ENCODE peak calls at places on chromosomes 6 and 20, in nine cellular contexts. One of them, this sample, is unnamed.

GRCh38 chr6:28258877-28259777 is at the start of gene NKAPL:
- DNase-seq in mesothelial cell of epicardium: no peak
- DNase-seq in OCI-LY7: no peak
- DNase-seq in brain microvascular endothelial cell: peak; percentile 66
- DNase-seq in stomach: peak; percentile 65
- DNase-seq in Calu3: no peak
- DNase-seq in A673: no peak
- DNase-seq in MCF 10A: no peak
- DNase-seq in lung: peak; percentile 73
- DNase-seq in this sample: peak; percentile 25

GRCh38 chr20:44728835-44729342 is 13.7 kb downstream of the CCN5 start:
- DNase-seq in mesothelial cell of epicardium: no peak
- DNase-seq in OCI-LY7: no peak
- DNase-seq in brain microvascular endothelial cell: peak; percentile 56
- DNase-seq in stomach: peak; percentile 77
- DNase-seq in Calu3: peak; percentile 99
- DNase-seq in A673: peak; percentile 64
- DNase-seq in MCF 10A: peak; percentile 99
- DNase-seq in lung: peak; percentile 87
- DNase-seq in this sample: no peak

GRCh38 chr20:26208296-26209091 is 511.8 kb upstream of the ZNF337 start:
- DNase-seq in mesothelial cell of epicardium: peak; percentile 49
- DNase-seq in OCI-LY7: no peak
- DNase-seq in brain microvascular endothelial cell: no peak
- DNase-seq in stomach: no peak
- DNase-seq in Calu3: no peak
- DNase-seq in A673: no peak
- DNase-seq in MCF 10A: no peak
- DNase-seq in lung: peak; percentile 56
- DNase-seq in this sample: peak; percentile 16

GRCh38 chr6:43021270-43022047 is at the start of gene RRP36:
- DNase-seq in mesothelial cell of epicardium: peak; percentile 79
- DNase-seq in OCI-LY7: peak; percentile 80
- DNase-seq in brain microvascular endothelial cell: peak; percentile 51
- DNase-seq in stomach: peak; percentile 81
- DNase-seq in Calu3: peak; percentile 89
- DNase-seq in A673: peak; percentile 88
- DNase-seq in MCF 10A: peak; percentile 68
- DNase-seq in lung: peak; percentile 85
- DNase-seq in this sample: peak; percentile 89

GRCh38 chr6:56497270-56497669 is 145.4 kb downstream of the DST start:
- DNase-seq in mesothelial cell of epicardium: no peak
- DNase-seq in OCI-LY7: no peak
- DNase-seq in brain microvascular endothelial cell: no peak
- DNase-seq in stomach: no peak
- DNase-seq in Calu3: no peak
- DNase-seq in A673: no peak
- DNase-seq in MCF 10A: no peak
- DNase-seq in lung: no peak
- DNase-seq in this sample: no peak

GRCh38 chr6:118843685-118844390 is 50.1 kb upstream of the ASF1A start:
- DNase-seq in mesothelial cell of epicardium: no peak
- DNase-seq in OCI-LY7: no peak
- DNase-seq in brain microvascular endothelial cell: peak; percentile 8
- DNase-seq in stomach: no peak
- DNase-seq in Calu3: no peak
- DNase-seq in A673: no peak
- DNase-seq in MCF 10A: no peak
- DNase-seq in lung: no peak
- DNase-seq in this sample: peak; percentile 57

GRCh38 chr6:132693478-132693877 is 20.4 kb downstream of the VNN1 start:
- DNase-seq in mesothelial cell of epicardium: no peak
- DNase-seq in OCI-LY7: no peak
- DNase-seq in brain microvascular endothelial cell: no peak
- DNase-seq in stomach: no peak
- DNase-seq in Calu3: no peak
- DNase-seq in A673: no peak
- DNase-seq in MCF 10A: peak; percentile 86
- DNase-seq in lung: no peak
- DNase-seq in this sample: no peak

GRCh38 chr20:905396-905961 is 10.7 kb downstream of the ANGPT4 start:
- DNase-seq in mesothelial cell of epicardium: no peak
- DNase-seq in OCI-LY7: no peak
- DNase-seq in brain microvascular endothelial cell: no peak
- DNase-seq in stomach: no peak
- DNase-seq in Calu3: no peak
- DNase-seq in A673: no peak
- DNase-seq in MCF 10A: no peak
- DNase-seq in lung: no peak
- DNase-seq in this sample: no peak

GRCh38 chr20:37897008-37897548 is 5.8 kb upstream of the VSTM2L start:
- DNase-seq in mesothelial cell of epicardium: no peak
- DNase-seq in OCI-LY7: peak; percentile 14
- DNase-seq in brain microvascular endothelial cell: no peak
- DNase-seq in stomach: no peak
- DNase-seq in Calu3: no peak
- DNase-seq in A673: peak; percentile 59
- DNase-seq in MCF 10A: no peak
- DNase-seq in lung: no peak
- DNase-seq in this sample: no peak

GRCh38 chr6:135179920-135180457 is 1.1 kb upstream of the MYB start:
- DNase-seq in mesothelial cell of epicardium: no peak
- DNase-seq in OCI-LY7: no peak
- DNase-seq in brain microvascular endothelial cell: no peak
- DNase-seq in stomach: no peak
- DNase-seq in Calu3: no peak
- DNase-seq in A673: no peak
- DNase-seq in MCF 10A: no peak
- DNase-seq in lung: no peak
- DNase-seq in this sample: peak; percentile 53

GRCh38 chr6:18004256-18004985 is 17.0 kb upstream of the KIF13A start:
- DNase-seq in mesothelial cell of epicardium: no peak
- DNase-seq in OCI-LY7: no peak
- DNase-seq in brain microvascular endothelial cell: no peak
- DNase-seq in stomach: no peak
- DNase-seq in Calu3: no peak
- DNase-seq in A673: no peak
- DNase-seq in MCF 10A: no peak
- DNase-seq in lung: no peak
- DNase-seq in this sample: no peak

GRCh38 chr6:144613859-144614258 is 328.7 kb downstream of the UTRN start:
- DNase-seq in mesothelial cell of epicardium: no peak
- DNase-seq in OCI-LY7: no peak
- DNase-seq in brain microvascular endothelial cell: no peak
- DNase-seq in stomach: no peak
- DNase-seq in Calu3: no peak
- DNase-seq in A673: no peak
- DNase-seq in MCF 10A: no peak
- DNase-seq in lung: no peak
- DNase-seq in this sample: no peak

GRCh38 chr20:52801628-52802006 is 170.5 kb upstream of the TSHZ2 start:
- DNase-seq in mesothelial cell of epicardium: no peak
- DNase-seq in OCI-LY7: no peak
- DNase-seq in brain microvascular endothelial cell: no peak
- DNase-seq in stomach: peak; percentile 50
- DNase-seq in Calu3: no peak
- DNase-seq in A673: no peak
- DNase-seq in MCF 10A: no peak
- DNase-seq in lung: no peak
- DNase-seq in this sample: no peak

GRCh38 chr6:2505624-2506023 is 245.1 kb downstream of the MYLK4 start:
- DNase-seq in mesothelial cell of epicardium: no peak
- DNase-seq in OCI-LY7: peak; percentile 9
- DNase-seq in brain microvascular endothelial cell: no peak
- DNase-seq in stomach: no peak
- DNase-seq in Calu3: no peak
- DNase-seq in A673: peak; percentile 54
- DNase-seq in MCF 10A: no peak
- DNase-seq in lung: no peak
- DNase-seq in this sample: no peak

GRCh38 chr6:118761643-118762042 is 110.3 kb upstream of the CEP85L start:
- DNase-seq in mesothelial cell of epicardium: no peak
- DNase-seq in OCI-LY7: no peak
- DNase-seq in brain microvascular endothelial cell: no peak
- DNase-seq in stomach: no peak
- DNase-seq in Calu3: no peak
- DNase-seq in A673: no peak
- DNase-seq in MCF 10A: no peak
- DNase-seq in lung: no peak
- DNase-seq in this sample: no peak

GRCh38 chr6:3607599-3607998 is 143.9 kb downstream of the PXDC1 start:
- DNase-seq in mesothelial cell of epicardium: peak; percentile 26
- DNase-seq in OCI-LY7: no peak
- DNase-seq in brain microvascular endothelial cell: no peak
- DNase-seq in stomach: no peak
- DNase-seq in Calu3: no peak
- DNase-seq in A673: no peak
- DNase-seq in MCF 10A: no peak
- DNase-seq in lung: no peak
- DNase-seq in this sample: no peak

GRCh38 chr6:3607171-3607570 is 144.3 kb downstream of the PXDC1 start:
- DNase-seq in mesothelial cell of epicardium: peak; percentile 22
- DNase-seq in OCI-LY7: no peak
- DNase-seq in brain microvascular endothelial cell: no peak
- DNase-seq in stomach: no peak
- DNase-seq in Calu3: no peak
- DNase-seq in A673: no peak
- DNase-seq in MCF 10A: no peak
- DNase-seq in lung: no peak
- DNase-seq in this sample: no peak

GRCh38 chr6:3601570-3601969 is 144.7 kb upstream of the SLC22A23 start:
- DNase-seq in mesothelial cell of epicardium: no peak
- DNase-seq in OCI-LY7: no peak
- DNase-seq in brain microvascular endothelial cell: no peak
- DNase-seq in stomach: no peak
- DNase-seq in Calu3: no peak
- DNase-seq in A673: no peak
- DNase-seq in MCF 10A: no peak
- DNase-seq in lung: no peak
- DNase-seq in this sample: no peak

GRCh38 chr6:3608159-3608558 is 143.4 kb downstream of the PXDC1 start:
- DNase-seq in mesothelial cell of epicardium: peak; percentile 13
- DNase-seq in OCI-LY7: no peak
- DNase-seq in brain microvascular endothelial cell: no peak
- DNase-seq in stomach: no peak
- DNase-seq in Calu3: no peak
- DNase-seq in A673: no peak
- DNase-seq in MCF 10A: no peak
- DNase-seq in lung: no peak
- DNase-seq in this sample: no peak

GRCh38 chr6:3603443-3604130 is 146.7 kb upstream of the SLC22A23 start:
- DNase-seq in mesothelial cell of epicardium: peak; percentile 41
- DNase-seq in OCI-LY7: no peak
- DNase-seq in brain microvascular endothelial cell: no peak
- DNase-seq in stomach: no peak
- DNase-seq in Calu3: no peak
- DNase-seq in A673: no peak
- DNase-seq in MCF 10A: peak; percentile 63
- DNase-seq in lung: no peak
- DNase-seq in this sample: no peak
- TF ChIP-seq CTCF in mesothelial cell of epicardium: no peak
- TF ChIP-seq CTCF in OCI-LY7: no peak
- TF ChIP-seq CTCF in brain microvascular endothelial cell: peak; percentile 39
- TF ChIP-seq CTCF in stomach: no peak
- TF ChIP-seq CTCF in Calu3: no peak
- TF ChIP-seq CTCF in A673: no peak
- TF ChIP-seq CTCF in MCF 10A: no peak
- TF ChIP-seq CTCF in lung: no peak
- TF ChIP-seq CTCF in this sample: no peak

GRCh38 chr6:37548067-37548674 is 48.5 kb upstream of the CCDC167 start:
- DNase-seq in mesothelial cell of epicardium: no peak
- DNase-seq in OCI-LY7: no peak
- DNase-seq in brain microvascular endothelial cell: no peak
- DNase-seq in stomach: no peak
- DNase-seq in Calu3: no peak
- DNase-seq in A673: no peak
- DNase-seq in MCF 10A: no peak
- DNase-seq in lung: no peak
- DNase-seq in this sample: no peak
- TF ChIP-seq CTCF in mesothelial cell of epicardium: no peak
- TF ChIP-seq CTCF in OCI-LY7: no peak
- TF ChIP-seq CTCF in brain microvascular endothelial cell: no peak
- TF ChIP-seq CTCF in stomach: no peak
- TF ChIP-seq CTCF in Calu3: no peak
- TF ChIP-seq CTCF in A673: no peak
- TF ChIP-seq CTCF in MCF 10A: no peak
- TF ChIP-seq CTCF in lung: no peak
- TF ChIP-seq CTCF in this sample: no peak

GRCh38 chr6:37103169-37104039 is 66.5 kb upstream of the PIM1 start:
- DNase-seq in mesothelial cell of epicardium: peak; percentile 44
- DNase-seq in OCI-LY7: peak; percentile 73
- DNase-seq in brain microvascular endothelial cell: no peak
- DNase-seq in stomach: peak; percentile 95
- DNase-seq in Calu3: peak; percentile 93
- DNase-seq in A673: peak; percentile 34
- DNase-seq in MCF 10A: peak; percentile 47
- DNase-seq in lung: peak; percentile 77
- DNase-seq in this sample: peak; percentile 53

GRCh38 chr6:37100740-37101139 is 69.2 kb upstream of the PIM1 start:
- DNase-seq in mesothelial cell of epicardium: no peak
- DNase-seq in OCI-LY7: no peak
- DNase-seq in brain microvascular endothelial cell: no peak
- DNase-seq in stomach: no peak
- DNase-seq in Calu3: no peak
- DNase-seq in A673: no peak
- DNase-seq in MCF 10A: no peak
- DNase-seq in lung: no peak
- DNase-seq in this sample: no peak

GRCh38 chr6:37104935-37105781 is 64.8 kb upstream of the PIM1 start:
- DNase-seq in mesothelial cell of epicardium: no peak
- DNase-seq in OCI-LY7: no peak
- DNase-seq in brain microvascular endothelial cell: no peak
- DNase-seq in stomach: no peak
- DNase-seq in Calu3: no peak
- DNase-seq in A673: no peak
- DNase-seq in MCF 10A: no peak
- DNase-seq in lung: no peak
- DNase-seq in this sample: no peak

GRCh38 chr6:37101991-37102298 is 68.0 kb upstream of the PIM1 start:
- DNase-seq in mesothelial cell of epicardium: no peak
- DNase-seq in OCI-LY7: no peak
- DNase-seq in brain microvascular endothelial cell: no peak
- DNase-seq in stomach: no peak
- DNase-seq in Calu3: no peak
- DNase-seq in A673: no peak
- DNase-seq in MCF 10A: no peak
- DNase-seq in lung: no peak
- DNase-seq in this sample: no peak

GRCh38 chr6:37102299-37103168 is 67.4 kb upstream of the PIM1 start:
- DNase-seq in mesothelial cell of epicardium: peak; percentile 80
- DNase-seq in OCI-LY7: peak; percentile 86
- DNase-seq in brain microvascular endothelial cell: peak; percentile 90
- DNase-seq in stomach: peak; percentile 84
- DNase-seq in Calu3: peak; percentile 75
- DNase-seq in A673: peak; percentile 94
- DNase-seq in MCF 10A: peak; percentile 72
- DNase-seq in lung: peak; percentile 85
- DNase-seq in this sample: peak; percentile 83
- TF ChIP-seq CTCF in mesothelial cell of epicardium: no peak
- TF ChIP-seq CTCF in OCI-LY7: peak; percentile 38
- TF ChIP-seq CTCF in brain microvascular endothelial cell: no peak
- TF ChIP-seq CTCF in stomach: no peak
- TF ChIP-seq CTCF in Calu3: no peak
- TF ChIP-seq CTCF in A673: no peak
- TF ChIP-seq CTCF in MCF 10A: no peak
- TF ChIP-seq CTCF in lung: no peak
- TF ChIP-seq CTCF in this sample: no peak

GRCh38 chr20:33576432-33576883 is 85.7 kb upstream of the C20orf144 start:
- DNase-seq in mesothelial cell of epicardium: no peak
- DNase-seq in OCI-LY7: peak; percentile 81
- DNase-seq in brain microvascular endothelial cell: no peak
- DNase-seq in stomach: peak; percentile 36
- DNase-seq in Calu3: peak; percentile 28
- DNase-seq in A673: no peak
- DNase-seq in MCF 10A: no peak
- DNase-seq in lung: no peak
- DNase-seq in this sample: no peak
- TF ChIP-seq CTCF in mesothelial cell of epicardium: no peak
- TF ChIP-seq CTCF in OCI-LY7: peak; percentile 77
- TF ChIP-seq CTCF in brain microvascular endothelial cell: peak; percentile 23
- TF ChIP-seq CTCF in stomach: no peak
- TF ChIP-seq CTCF in Calu3: no peak
- TF ChIP-seq CTCF in A673: peak; percentile 32
- TF ChIP-seq CTCF in MCF 10A: no peak
- TF ChIP-seq CTCF in lung: no peak
- TF ChIP-seq CTCF in this sample: no peak